ENCODE peak calls at places on chromosome 2, in four cellular contexts. U is K562, K is H1, T is HepG2. B is an unnamed sample.

GRCh38 chr2:23505984-23506380 is 121.0 kb downstream of the KLHL29 start:
- DNase-seq in U (no peak), K (no peak), T (no peak), B (no peak)

GRCh38 chr2:43226955-43227829 is 786 bp upstream of the ZFP36L2 start:
- DNase-seq in U (peak; percentile 91), K (peak; percentile 85), T (peak; percentile 93), B (peak; percentile 47)

GRCh38 chr2:226760412-226761194 is 39.0 kb downstream of the IRS1 start:
- DNase-seq in U (no peak), K (no peak), T (peak; percentile 90), B (peak; percentile 81)

GRCh38 chr2:176592230-176592629 is 323.0 kb downstream of the MTX2 start:
- DNase-seq in U (no peak), K (no peak), T (no peak), B (no peak)

GRCh38 chr2:141611981-141612380 is 518.8 kb downstream of the LRP1B start:
- DNase-seq in U (no peak), K (no peak), T (no peak), B (no peak)

GRCh38 chr2:127054604-127054930 is 52.4 kb downstream of the BIN1 start:
- DNase-seq in U (no peak), K (no peak), T (no peak), B (no peak)

GRCh38 chr2:163469561-163469962 is 266.2 kb downstream of the FIGN start:
- DNase-seq in U (no peak), K (no peak), T (no peak), B (no peak)

GRCh38 chr2:226339616-226340015 is 460.0 kb downstream of the IRS1 start:
- DNase-seq in U (no peak), K (no peak), T (no peak), B (no peak)

GRCh38 chr2:31931916-31932315 is 78.9 kb downstream of the MEMO1 start:
- DNase-seq in U (no peak), K (no peak), T (no peak), B (no peak)

GRCh38 chr2:11667866-11668637 is 1.9 kb downstream of the NTSR2 start:
- DNase-seq in U (no peak), K (no peak), T (no peak), B (no peak)

GRCh38 chr2:217973008-217973787 is 29.6 kb downstream of the TNS1 start:
- DNase-seq in U (no peak), K (no peak), T (no peak), B (no peak)

GRCh38 chr2:224847961-224848850 is 132.0 kb upstream of the CCDC195 start:
- DNase-seq in U (no peak), K (no peak), T (no peak), B (peak; percentile 60)
- TF ChIP-seq ZNF274 in U (no peak), K (no peak), T (no peak), B (no peak)

DNA sequence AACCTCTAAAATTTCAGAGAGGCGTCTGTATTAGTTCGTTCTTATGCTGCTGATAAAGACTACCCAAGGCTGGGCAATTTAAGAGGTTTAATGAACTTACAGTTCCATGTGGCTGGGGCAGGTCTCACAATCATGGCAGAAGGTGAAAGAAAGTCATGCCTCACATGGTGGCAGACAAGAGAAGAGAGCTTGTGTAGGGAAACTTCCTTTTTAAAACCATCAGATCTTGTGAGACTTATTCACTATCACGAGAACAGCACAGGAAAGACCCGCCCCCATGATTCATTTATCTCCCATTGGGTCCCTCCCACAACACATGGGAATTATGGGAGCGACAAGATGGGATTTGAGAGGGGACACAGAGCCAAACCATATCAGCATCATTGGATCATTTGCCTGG is 183.2 kb upstream of the SIX2 start:
- DNase-seq in U (no peak), K (no peak), T (no peak), B (no peak)
- TF ChIP-seq RAD21 in U (no peak), K (no peak), T (no peak), B (no peak)

GRCh38 chr2:150142561-150142960 is 344.9 kb downstream of the RND3 start:
- DNase-seq in U (no peak), K (no peak), T (no peak), B (no peak)

GRCh38 chr2:150143087-150143536 is 344.4 kb downstream of the RND3 start:
- DNase-seq in U (no peak), K (no peak), T (no peak), B (no peak)

GRCh38 chr2:150138587-150138986 is 348.9 kb downstream of the RND3 start:
- DNase-seq in U (no peak), K (no peak), T (no peak), B (no peak)

GRCh38 chr2:150140777-150141176 is 346.7 kb downstream of the RND3 start:
- DNase-seq in U (no peak), K (no peak), T (no peak), B (no peak)

GRCh38 chr2:150141241-150142001 is 346.0 kb downstream of the RND3 start:
- DNase-seq in U (no peak), K (no peak), T (no peak), B (no peak)
- TF ChIP-seq FOSL1 in U (no peak), K (no peak), T (no peak), B (no peak)

GRCh38 chr2:28716265-28716865 is 35.3 kb upstream of the PPP1CB start:
- DNase-seq in U (peak; percentile 51), K (no peak), T (peak; percentile 47), B (peak; percentile 64)
- TF ChIP-seq ZNF274 in U (no peak), K (no peak), T (no peak), B (no peak)

GRCh38 chr2:134301099-134301970 is 47.5 kb downstream of the MGAT5 start:
- DNase-seq in U (no peak), K (no peak), T (no peak), B (no peak)
- TF ChIP-seq RAD21 in U (no peak), K (no peak), T (no peak), B (no peak)

DNA sequence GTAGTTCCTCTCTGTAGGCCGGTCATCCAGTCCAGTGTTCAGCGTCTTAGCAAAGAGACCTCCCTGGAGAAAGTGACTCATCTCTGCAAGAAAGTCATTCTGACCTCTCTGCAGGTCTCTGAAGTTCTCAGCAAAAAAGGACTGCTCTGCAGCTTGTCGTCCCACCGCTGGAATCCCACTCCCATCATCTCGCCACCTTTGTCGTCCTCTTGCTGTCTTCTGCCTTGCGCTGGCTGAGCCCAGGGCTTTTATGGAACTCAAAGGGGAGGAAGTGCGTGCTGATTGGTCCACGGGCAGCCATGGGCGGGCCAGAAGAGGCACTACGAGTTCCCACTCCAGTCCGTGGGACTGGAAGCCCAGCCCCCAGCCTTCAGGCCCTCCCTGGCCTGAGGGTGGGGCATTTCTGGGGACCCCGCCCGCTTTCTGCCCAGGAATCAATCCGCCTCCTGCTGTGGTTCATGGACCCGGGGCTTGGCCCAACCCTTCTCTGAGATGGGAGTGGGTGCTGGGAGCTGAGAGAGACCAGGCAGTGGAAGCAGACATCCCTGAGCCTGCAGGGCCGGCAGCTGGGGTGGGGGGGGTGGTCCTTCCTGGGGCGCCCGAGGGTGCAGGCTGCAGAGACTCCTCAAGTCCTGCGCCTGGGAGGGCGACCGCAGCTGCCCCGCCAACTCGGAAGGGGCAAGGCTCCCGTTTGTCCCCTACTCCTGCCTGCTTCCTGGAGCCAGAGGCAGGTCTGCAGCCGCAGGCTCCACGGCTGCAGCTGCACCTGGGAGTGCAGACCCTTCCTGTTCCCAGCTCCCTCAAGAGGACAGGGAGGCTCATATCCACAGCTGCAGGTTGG is 660.7 kb upstream of the RAB6C start:
- DNase-seq in U (peak; percentile 38), K (no peak), T (no peak), B (no peak)
- TF ChIP-seq FOSL1 in U (no peak), K (no peak), T (no peak), B (no peak)

GRCh38 chr2:68832161-68832869 is 38.9 kb downstream of the BMP10 start:
- DNase-seq in U (peak; percentile 77), K (peak; percentile 38), T (no peak), B (no peak)

GRCh38 chr2:68831688-68832087 is 39.5 kb downstream of the BMP10 start:
- DNase-seq in U (no peak), K (no peak), T (no peak), B (no peak)

GRCh38 chr2:68835636-68836035 is 35.6 kb downstream of the BMP10 start:
- DNase-seq in U (no peak), K (no peak), T (no peak), B (no peak)

GRCh38 chr2:68834737-68835136 is 36.5 kb downstream of the BMP10 start:
- DNase-seq in U (peak; percentile 34), K (no peak), T (no peak), B (no peak)

DNA sequence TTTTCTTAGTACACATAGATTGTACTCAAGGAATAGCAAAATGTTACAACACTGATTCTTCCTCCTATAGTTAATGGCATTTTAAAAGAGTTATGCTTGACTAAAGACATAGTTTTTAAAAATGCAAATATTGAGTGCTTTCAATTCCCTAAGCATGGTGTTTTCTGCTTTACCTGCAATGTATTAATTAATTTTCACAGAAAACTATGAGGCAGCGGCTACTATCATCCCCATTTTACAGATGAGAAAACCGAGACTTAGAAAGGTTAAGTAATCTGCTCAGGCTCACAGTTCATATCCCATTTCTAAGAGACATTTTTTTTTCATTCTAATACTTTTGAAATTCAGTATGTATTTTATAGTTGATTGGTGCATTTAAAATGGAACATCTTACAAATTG is 38.0 kb downstream of the BMP10 start:
- DNase-seq in U (no peak), K (no peak), T (no peak), B (no peak)
- TF ChIP-seq ZNF274 in U (no peak), K (no peak), T (no peak), B (no peak)